ENCODE peak calls at places on chromosomes 2 and 18, in nine cellular contexts. One of them, this sample, is unnamed.
A peak's percentile ranks its signal among the peaks of the same experiment; 100 is the strongest.

GRCh38 chr2:241865957-241866858 is 3.3 kb upstream of the RTP5 start:
- DNase-seq in NB4: peak; percentile 46
- DNase-seq in kidney glomerular epithelial cell: no peak
- DNase-seq in HTR-8/SVneo: no peak
- DNase-seq in HCEC 1CT: no peak
- DNase-seq in HCT116: no peak
- DNase-seq in AG08396: no peak
- DNase-seq in upper lobe of right lung: no peak
- DNase-seq in nephron progenitor cell: peak; percentile 73
- DNase-seq in this sample: no peak

GRCh38 chr2:162072976-162073775 is 839 bp downstream of the DPP4 start:
- DNase-seq in nephron progenitor cell: peak; percentile 22
- DNase-seq in HTR-8/SVneo: no peak
- DNase-seq in HCT116: no peak
- DNase-seq in upper lobe of right lung: peak; percentile 70
- DNase-seq in NB4: no peak
- DNase-seq in kidney glomerular epithelial cell: no peak
- DNase-seq in HCEC 1CT: peak; percentile 38
- DNase-seq in AG08396: no peak
- DNase-seq in this sample: peak; percentile 21

GRCh38 chr2:18479901-18480369 is 80.5 kb downstream of the RDH14 start:
- DNase-seq in HCT116: no peak
- DNase-seq in HTR-8/SVneo: no peak
- DNase-seq in AG08396: no peak
- DNase-seq in nephron progenitor cell: no peak
- DNase-seq in upper lobe of right lung: no peak
- DNase-seq in kidney glomerular epithelial cell: no peak
- DNase-seq in NB4: no peak
- DNase-seq in HCEC 1CT: no peak
- DNase-seq in this sample: no peak

GRCh38 chr18:75691483-75691882 is 264.0 kb upstream of the SMIM21 start:
- DNase-seq in HCT116: no peak
- DNase-seq in upper lobe of right lung: no peak
- DNase-seq in NB4: no peak
- DNase-seq in HTR-8/SVneo: no peak
- DNase-seq in kidney glomerular epithelial cell: no peak
- DNase-seq in nephron progenitor cell: no peak
- DNase-seq in HCEC 1CT: no peak
- DNase-seq in AG08396: no peak
- DNase-seq in this sample: no peak

GRCh38 chr2:240469239-240469636 is 33.8 kb downstream of the GPC1 start:
- DNase-seq in AG08396: peak; percentile 25
- DNase-seq in nephron progenitor cell: no peak
- DNase-seq in upper lobe of right lung: peak; percentile 48
- DNase-seq in HCT116: no peak
- DNase-seq in NB4: no peak
- DNase-seq in kidney glomerular epithelial cell: no peak
- DNase-seq in HCEC 1CT: no peak
- DNase-seq in HTR-8/SVneo: no peak
- DNase-seq in this sample: no peak

GRCh38 chr18:48787523-48788151 is 163.1 kb downstream of the SMAD7 start:
- DNase-seq in HCT116: no peak
- DNase-seq in nephron progenitor cell: no peak
- DNase-seq in HCEC 1CT: no peak
- DNase-seq in AG08396: no peak
- DNase-seq in kidney glomerular epithelial cell: peak; percentile 61
- DNase-seq in HTR-8/SVneo: no peak
- DNase-seq in upper lobe of right lung: peak; percentile 47
- DNase-seq in NB4: no peak
- DNase-seq in this sample: no peak

GRCh38 chr2:19733951-19734425 is 167.8 kb downstream of the TTC32 start:
- DNase-seq in nephron progenitor cell: no peak
- DNase-seq in HTR-8/SVneo: peak; percentile 53
- DNase-seq in upper lobe of right lung: no peak
- DNase-seq in kidney glomerular epithelial cell: no peak
- DNase-seq in HCEC 1CT: peak; percentile 74
- DNase-seq in AG08396: peak; percentile 39
- DNase-seq in NB4: no peak
- DNase-seq in HCT116: no peak
- DNase-seq in this sample: no peak

GRCh38 chr2:226985227-226985946 is 149.5 kb downstream of the RHBDD1 start:
- DNase-seq in HCEC 1CT: peak; percentile 76
- DNase-seq in kidney glomerular epithelial cell: peak; percentile 80
- DNase-seq in HCT116: peak; percentile 56
- DNase-seq in upper lobe of right lung: no peak
- DNase-seq in HTR-8/SVneo: peak; percentile 56
- DNase-seq in AG08396: peak; percentile 62
- DNase-seq in nephron progenitor cell: peak; percentile 17
- DNase-seq in NB4: peak; percentile 60
- DNase-seq in this sample: peak; percentile 12

GRCh38 chr18:73366713-73367112 is 498.9 kb upstream of the NETO1 start:
- DNase-seq in AG08396: no peak
- DNase-seq in HCT116: no peak
- DNase-seq in kidney glomerular epithelial cell: peak; percentile 14
- DNase-seq in upper lobe of right lung: no peak
- DNase-seq in NB4: no peak
- DNase-seq in HCEC 1CT: no peak
- DNase-seq in HTR-8/SVneo: no peak
- DNase-seq in nephron progenitor cell: no peak
- DNase-seq in this sample: no peak

GRCh38 chr2:38462121-38462634 is 85.1 kb upstream of the ATL2 start:
- DNase-seq in nephron progenitor cell: no peak
- DNase-seq in HTR-8/SVneo: peak; percentile 91
- DNase-seq in AG08396: peak; percentile 84
- DNase-seq in kidney glomerular epithelial cell: peak; percentile 98
- DNase-seq in HCT116: peak; percentile 94
- DNase-seq in NB4: peak; percentile 87
- DNase-seq in HCEC 1CT: peak; percentile 86
- DNase-seq in upper lobe of right lung: no peak
- DNase-seq in this sample: no peak

GRCh38 chr18:50051288-50051687 is 143.7 kb downstream of the MYO5B start:
- DNase-seq in nephron progenitor cell: no peak
- DNase-seq in upper lobe of right lung: no peak
- DNase-seq in HCEC 1CT: peak; percentile 9
- DNase-seq in HTR-8/SVneo: no peak
- DNase-seq in kidney glomerular epithelial cell: no peak
- DNase-seq in HCT116: no peak
- DNase-seq in NB4: peak; percentile 2
- DNase-seq in AG08396: peak; percentile 18
- DNase-seq in this sample: no peak

GRCh38 chr2:107313316-107313715 is 427.3 kb upstream of the ST6GAL2 start:
- DNase-seq in nephron progenitor cell: no peak
- DNase-seq in upper lobe of right lung: no peak
- DNase-seq in NB4: no peak
- DNase-seq in AG08396: no peak
- DNase-seq in HTR-8/SVneo: no peak
- DNase-seq in kidney glomerular epithelial cell: no peak
- DNase-seq in HCT116: no peak
- DNase-seq in HCEC 1CT: no peak
- DNase-seq in this sample: no peak

GRCh38 chr2:206378835-206379234 is 64.5 kb upstream of the ADAM23 start:
- DNase-seq in HTR-8/SVneo: no peak
- DNase-seq in nephron progenitor cell: no peak
- DNase-seq in kidney glomerular epithelial cell: no peak
- DNase-seq in HCEC 1CT: no peak
- DNase-seq in upper lobe of right lung: no peak
- DNase-seq in AG08396: no peak
- DNase-seq in HCT116: no peak
- DNase-seq in NB4: no peak
- DNase-seq in this sample: no peak

This sample was measured in central memory CD4-positive, alpha-beta T cell.